ENCODE peak calls at places on chromosomes 4 and X, in four cellular contexts. One of them, this sample, is unnamed.
A peak's percentile ranks its signal among the peaks of the same experiment; 100 is the strongest.

GRCh38 chr4:102625232-102625930 is 124.2 kb downstream of the NFKB1 start:
- DNase-seq in HL-60: peak; percentile 17
- DNase-seq in K562: no peak
- DNase-seq in GM12878: no peak
- DNase-seq in this sample: peak; percentile 33

GRCh38 chr4:96776922-96777510 is 937.1 kb downstream of the PDHA2 start:
- DNase-seq in HL-60: no peak
- DNase-seq in K562: no peak
- DNase-seq in GM12878: no peak
- DNase-seq in this sample: no peak

GRCh38 chr4:141410839-141411238 is 190.1 kb downstream of the ZNF330 start:
- DNase-seq in HL-60: no peak
- DNase-seq in K562: no peak
- DNase-seq in GM12878: no peak
- DNase-seq in this sample: no peak

GRCh38 chr4:170005472-170005871 is 20.7 kb downstream of the MFAP3L start:
- DNase-seq in HL-60: no peak
- DNase-seq in K562: no peak
- DNase-seq in GM12878: no peak
- DNase-seq in this sample: no peak

GRCh38 chrX:38968344-38968743 is 167.1 kb downstream of the MID1IP1 start:
- DNase-seq in HL-60: no peak
- DNase-seq in K562: no peak
- DNase-seq in GM12878: no peak
- DNase-seq in this sample: no peak

GRCh38 chr4:76022031-76022430 is 1.3 kb downstream of the CXCL10 start:
- DNase-seq in HL-60: no peak
- DNase-seq in K562: no peak
- DNase-seq in GM12878: no peak
- DNase-seq in this sample: no peak

GRCh38 chr4:751676-752075 is 46.0 kb downstream of the PCGF3 start:
- DNase-seq in HL-60: no peak
- DNase-seq in K562: no peak
- DNase-seq in GM12878: no peak
- DNase-seq in this sample: no peak

GRCh38 chr4:2313366-2313765 is 51.5 kb upstream of the MXD4 start:
- DNase-seq in HL-60: no peak
- DNase-seq in K562: no peak
- DNase-seq in GM12878: no peak
- DNase-seq in this sample: no peak

GRCh38 chr4:182874158-182874855 is 42.9 kb downstream of the DCTD start:
- DNase-seq in HL-60: no peak
- DNase-seq in K562: no peak
- DNase-seq in GM12878: no peak
- DNase-seq in this sample: no peak

GRCh38 chrX:148915474-148915873 is 415.1 kb downstream of the AFF2 start:
- DNase-seq in HL-60: no peak
- DNase-seq in K562: no peak
- DNase-seq in GM12878: no peak
- DNase-seq in this sample: no peak

GRCh38 chr4:99868126-99868596 is 26.1 kb downstream of the LAMTOR3 start:
- DNase-seq in HL-60: no peak
- DNase-seq in K562: no peak
- DNase-seq in GM12878: no peak
- DNase-seq in this sample: no peak

GRCh38 chrX:33188286-33188685 is 23.1 kb downstream of the DMD start:
- DNase-seq in HL-60: no peak
- DNase-seq in K562: no peak
- DNase-seq in GM12878: no peak
- DNase-seq in this sample: no peak

GRCh38 chr4:137310593-137311490 is 221.5 kb downstream of the PCDH18 start:
- DNase-seq in HL-60: no peak
- DNase-seq in K562: no peak
- DNase-seq in GM12878: no peak
- DNase-seq in this sample: no peak

GRCh38 chr4:4860381-4860802 is 927 bp downstream of the MSX1 start:
- DNase-seq in HL-60: no peak
- DNase-seq in K562: peak; percentile 59
- DNase-seq in GM12878: no peak
- DNase-seq in this sample: no peak

GRCh38 chr4:10371869-10372471 is 85.3 kb downstream of the ZNF518B start:
- DNase-seq in HL-60: no peak
- DNase-seq in K562: peak; percentile 63
- DNase-seq in GM12878: no peak
- DNase-seq in this sample: no peak

GRCh38 chrX:24081661-24082154 is 27.0 kb downstream of the EIF2S3 start:
- DNase-seq in HL-60: no peak
- DNase-seq in K562: no peak
- DNase-seq in GM12878: no peak
- DNase-seq in this sample: no peak

GRCh38 chr4:53929955-53930798 is 134.2 kb downstream of the CHIC2 start:
- DNase-seq in HL-60: no peak
- DNase-seq in K562: peak; percentile 35
- DNase-seq in GM12878: peak; percentile 13
- DNase-seq in this sample: peak; percentile 33

GRCh38 chr4:90142091-90142490 is 14.9 kb downstream of the CCSER1 start:
- DNase-seq in HL-60: no peak
- DNase-seq in K562: no peak
- DNase-seq in GM12878: no peak
- DNase-seq in this sample: no peak

GRCh38 chrX:154441564-154441963 is 2.4 kb upstream of the FAM50A start:
- DNase-seq in HL-60: no peak
- DNase-seq in K562: no peak
- DNase-seq in GM12878: no peak
- DNase-seq in this sample: no peak

GRCh38 chr4:931194-931959 is 739 bp downstream of the GAK start:
- DNase-seq in HL-60: no peak
- DNase-seq in K562: peak; percentile 41
- DNase-seq in GM12878: no peak
- DNase-seq in this sample: no peak

GRCh38 chr4:51855270-51855669 is 12.3 kb downstream of the DCUN1D4 start:
- DNase-seq in HL-60: no peak
- DNase-seq in K562: no peak
- DNase-seq in GM12878: no peak
- DNase-seq in this sample: no peak

GRCh38 chrX:136828830-136829229 is 48.1 kb upstream of the ARHGEF6 start:
- DNase-seq in HL-60: peak; percentile 38
- DNase-seq in K562: no peak
- DNase-seq in GM12878: no peak
- DNase-seq in this sample: no peak

GRCh38 chr4:25441519-25442117 is 64.6 kb downstream of the ANAPC4 start:
- DNase-seq in HL-60: no peak
- DNase-seq in K562: peak; percentile 45
- DNase-seq in GM12878: no peak
- DNase-seq in this sample: no peak

GRCh38 chr4:185381794-185382193 is 13.9 kb downstream of the LRP2BP start:
- DNase-seq in HL-60: no peak
- DNase-seq in K562: no peak
- DNase-seq in GM12878: no peak
- DNase-seq in this sample: no peak

GRCh38 chr4:135281230-135281629 is 1079.6 kb upstream of the PABPC4L start:
- DNase-seq in HL-60: no peak
- DNase-seq in K562: no peak
- DNase-seq in GM12878: no peak
- DNase-seq in this sample: no peak

GRCh38 chr4:181224826-181225225 is 1018.4 kb upstream of the TENM3 start:
- DNase-seq in HL-60: no peak
- DNase-seq in K562: no peak
- DNase-seq in GM12878: no peak
- DNase-seq in this sample: no peak

GRCh38 chr4:127781303-127782024 is 658 bp upstream of the HSPA4L start:
- DNase-seq in HL-60: no peak
- DNase-seq in K562: no peak
- DNase-seq in GM12878: no peak
- DNase-seq in this sample: no peak

GRCh38 chrX:14832151-14832550 is 40.7 kb downstream of the FANCB start:
- DNase-seq in HL-60: no peak
- DNase-seq in K562: no peak
- DNase-seq in GM12878: no peak
- DNase-seq in this sample: no peak

GRCh38 chr4:11525085-11525484 is 96.4 kb upstream of the HS3ST1 start:
- DNase-seq in HL-60: no peak
- DNase-seq in K562: no peak
- DNase-seq in GM12878: no peak
- DNase-seq in this sample: no peak

GRCh38 chr4:82352118-82352824 is 21.5 kb downstream of the HNRNPD start:
- DNase-seq in HL-60: no peak
- DNase-seq in K562: no peak
- DNase-seq in GM12878: no peak
- DNase-seq in this sample: no peak

GRCh38 chrX:150757371-150757770 is 64.2 kb downstream of the MTMR1 start:
- DNase-seq in HL-60: no peak
- DNase-seq in K562: no peak
- DNase-seq in GM12878: no peak
- DNase-seq in this sample: no peak

GRCh38 chr4:94127707-94128328 is 79.8 kb upstream of the SMARCAD1 start:
- DNase-seq in HL-60: peak; percentile 13
- DNase-seq in K562: peak; percentile 41
- DNase-seq in GM12878: no peak
- DNase-seq in this sample: no peak

GRCh38 chrX:41561045-41561444 is 113.9 kb downstream of the NYX start:
- DNase-seq in HL-60: no peak
- DNase-seq in K562: peak; percentile 6
- DNase-seq in GM12878: peak; percentile 17
- DNase-seq in this sample: peak; percentile 4

GRCh38 chrX:153973127-153974002 is 811 bp downstream of the TMEM187 start:
- DNase-seq in HL-60: no peak
- DNase-seq in K562: no peak
- DNase-seq in GM12878: no peak
- DNase-seq in this sample: no peak

GRCh38 chrX:94424456-94424855 is 750.5 kb downstream of the FAM133A start:
- DNase-seq in HL-60: no peak
- DNase-seq in K562: no peak
- DNase-seq in GM12878: no peak
- DNase-seq in this sample: no peak

GRCh38 chr4:123671633-123672404 is 275.2 kb downstream of the SPRY1 start:
- DNase-seq in HL-60: no peak
- DNase-seq in K562: no peak
- DNase-seq in GM12878: peak; percentile 46
- DNase-seq in this sample: peak; percentile 15

GRCh38 chr4:80069108-80069836 is 3.8 kb downstream of the ANTXR2 start:
- DNase-seq in HL-60: no peak
- DNase-seq in K562: no peak
- DNase-seq in GM12878: no peak
- DNase-seq in this sample: no peak

GRCh38 chr4:84852081-84852480 is 114.4 kb downstream of the WDFY3 start:
- DNase-seq in HL-60: no peak
- DNase-seq in K562: no peak
- DNase-seq in GM12878: no peak
- DNase-seq in this sample: no peak

GRCh38 chr4:113603926-113604325 is 157.6 kb downstream of the CAMK2D start:
- DNase-seq in HL-60: no peak
- DNase-seq in K562: no peak
- DNase-seq in GM12878: no peak
- DNase-seq in this sample: no peak

GRCh38 chrX:50448565-50448964 is 22.1 kb downstream of the DGKK start:
- DNase-seq in HL-60: peak; percentile 39
- DNase-seq in K562: peak; percentile 25
- DNase-seq in GM12878: no peak
- DNase-seq in this sample: no peak

DNA sequence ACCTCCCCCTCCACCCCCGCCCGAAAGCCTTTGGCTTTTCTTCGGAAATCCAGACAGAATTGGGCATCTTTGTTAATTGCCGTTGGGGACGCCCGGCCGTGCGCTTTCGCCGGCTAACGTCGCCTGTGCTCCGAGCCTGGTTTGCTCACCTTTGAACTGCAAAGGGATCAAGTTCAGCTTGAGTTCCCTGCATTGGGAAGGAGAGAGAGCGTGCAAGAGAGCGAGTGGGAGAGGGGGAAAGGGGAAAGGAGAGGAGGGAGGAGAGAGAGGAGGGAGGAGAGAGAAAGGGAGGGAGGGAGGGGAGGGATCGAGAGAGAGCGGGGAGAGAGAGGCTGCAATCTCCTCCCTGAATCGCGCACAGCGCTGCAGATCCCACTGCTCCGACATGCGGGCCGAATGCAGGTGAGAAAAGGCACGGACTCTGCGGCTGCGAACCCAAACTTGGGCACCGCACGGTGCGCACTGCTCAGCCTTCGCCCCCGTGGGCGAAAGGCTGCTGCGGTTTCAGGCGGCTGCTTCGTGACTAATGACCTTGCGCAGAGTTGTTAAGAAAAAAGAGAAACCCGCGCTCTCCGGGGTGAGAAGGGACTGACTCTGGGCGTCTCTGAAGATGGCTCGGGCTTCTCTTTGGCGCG is at the start of gene PCDH7:
- DNase-seq in HL-60: no peak
- DNase-seq in K562: no peak
- DNase-seq in GM12878: no peak
- DNase-seq in this sample: no peak
- TF ChIP-seq SPI1 in HL-60: no peak
- TF ChIP-seq SPI1 in K562: no peak
- TF ChIP-seq SPI1 in GM12878: no peak
- TF ChIP-seq SPI1 in this sample: no peak

DNA sequence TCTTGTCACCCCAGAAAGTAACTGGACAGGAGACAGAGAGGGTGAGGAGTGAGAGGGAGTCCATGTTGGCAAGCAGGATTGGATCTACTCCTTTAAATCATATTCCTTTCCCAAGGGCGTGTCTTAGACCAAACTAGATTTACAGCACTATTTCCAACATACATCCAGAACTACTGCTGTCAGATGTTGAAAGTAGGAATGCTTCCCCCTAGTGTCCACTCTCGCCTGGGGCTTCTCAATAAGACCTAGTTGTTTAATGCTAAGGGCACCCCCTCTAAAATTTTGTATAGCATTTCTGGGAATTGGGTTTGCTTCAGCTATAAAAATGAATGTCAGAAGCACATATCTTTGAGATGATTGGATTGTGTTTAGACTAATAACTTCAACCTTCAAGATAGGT is 13.3 kb downstream of the OFD1 start:
- DNase-seq in HL-60: no peak
- DNase-seq in K562: peak; percentile 19
- DNase-seq in GM12878: no peak
- DNase-seq in this sample: no peak
- TF ChIP-seq SPI1 in HL-60: no peak
- TF ChIP-seq SPI1 in K562: no peak
- TF ChIP-seq SPI1 in GM12878: no peak
- TF ChIP-seq SPI1 in this sample: no peak

GRCh38 chr4:154464654-154465053 is 26.9 kb downstream of the DCHS2 start:
- DNase-seq in HL-60: no peak
- DNase-seq in K562: no peak
- DNase-seq in GM12878: no peak
- DNase-seq in this sample: no peak
- TF ChIP-seq SPI1 in HL-60: no peak
- TF ChIP-seq SPI1 in K562: peak; percentile 60
- TF ChIP-seq SPI1 in GM12878: no peak
- TF ChIP-seq SPI1 in this sample: no peak

GRCh38 chrX:108072746-108073145 is 18.6 kb downstream of the PSMD10 start:
- DNase-seq in HL-60: no peak
- DNase-seq in K562: no peak
- DNase-seq in GM12878: no peak
- DNase-seq in this sample: no peak
- TF ChIP-seq SPI1 in HL-60: no peak
- TF ChIP-seq SPI1 in K562: no peak
- TF ChIP-seq SPI1 in GM12878: no peak
- TF ChIP-seq SPI1 in this sample: no peak

GRCh38 chr4:178196751-178197150 is 754.5 kb upstream of the AGA start:
- DNase-seq in HL-60: no peak
- DNase-seq in K562: no peak
- DNase-seq in GM12878: no peak
- DNase-seq in this sample: no peak
- TF ChIP-seq SPI1 in HL-60: no peak
- TF ChIP-seq SPI1 in K562: no peak
- TF ChIP-seq SPI1 in GM12878: no peak
- TF ChIP-seq SPI1 in this sample: no peak

GRCh38 chr4:41160856-41161255 is 53.5 kb downstream of the APBB2 start:
- DNase-seq in HL-60: no peak
- DNase-seq in K562: no peak
- DNase-seq in GM12878: no peak
- DNase-seq in this sample: no peak
- TF ChIP-seq SPI1 in HL-60: no peak
- TF ChIP-seq SPI1 in K562: no peak
- TF ChIP-seq SPI1 in GM12878: no peak
- TF ChIP-seq SPI1 in this sample: no peak